ENCODE peak calls at places on chromosomes 16 and 17, in eight cellular contexts. H, G, N, J, Z, O, M and E are unnamed samples. For H3K36me3, the result is how much of the 10 kb centered on the place peaks cover.

GRCh38 chr16:67880584-67880983 is 4.1 kb upstream of the NRN1L start:
- DNase-seq in G (no peak), H (no peak), M (no peak), Z (no peak), J (no peak), O (no peak), N (no peak), E (no peak)

GRCh38 chr17:28996554-28997096 is 9.2 kb downstream of the SEZ6 start:
- DNase-seq in O (no peak), Z (no peak), J (no peak), M (no peak), G (no peak), H (no peak), N (no peak), E (no peak)

GRCh38 chr16:66247516-66248089 is 118.9 kb upstream of the CDH5 start:
- DNase-seq in H (no peak), O (no peak), Z (peak), M (peak), N (peak), J (peak), G (no peak), E (no peak)

GRCh38 chr17:46848534-46848933 is 2.8 kb upstream of the WNT9B start:
- DNase-seq in G (no peak), M (no peak), O (no peak), N (no peak), Z (no peak), J (no peak), H (peak), E (no peak)

GRCh38 chr16:22787456-22788189 is 26.3 kb upstream of the HS3ST2 start:
- DNase-seq in N (no peak), J (peak), M (peak), G (no peak), Z (no peak), H (no peak), O (no peak), E (no peak)

GRCh38 chr16:51968756-51969155 is 578.2 kb downstream of the TOX3 start:
- DNase-seq in J (no peak), Z (no peak), N (no peak), O (no peak), G (no peak), H (no peak), M (no peak), E (peak)

GRCh38 chr17:35651467-35651866 is 64.3 kb downstream of the AP2B1 start:
- DNase-seq in N (no peak), H (no peak), O (no peak), Z (no peak), G (no peak), J (no peak), M (no peak), E (no peak)

GRCh38 chr16:31108794-31109558 is 790 bp downstream of the BCKDK start:
- DNase-seq in O (no peak), Z (no peak), N (no peak), J (no peak), G (no peak), H (no peak), M (peak), E (no peak)

GRCh38 chr16:73298562-73298961 is 250.6 kb upstream of the ZFHX3 start:
- DNase-seq in Z (no peak), H (no peak), M (peak), N (no peak), G (no peak), J (no peak), O (no peak), E (peak)

GRCh38 chr16:77223184-77223583 is 24.0 kb downstream of the SYCE1L start:
- DNase-seq in H (no peak), G (no peak), Z (no peak), N (no peak), M (no peak), O (no peak), J (no peak), E (no peak)

GRCh38 chr17:63039342-63039741 is 73.3 kb downstream of the TANC2 start:
- DNase-seq in N (no peak), H (no peak), G (no peak), Z (no peak), M (no peak), O (no peak), J (no peak), E (no peak)

GRCh38 chr17:77160032-77160876 is 19.5 kb downstream of the SEC14L1 start:
- DNase-seq in M (peak), G (no peak), N (no peak), O (no peak), J (no peak), Z (no peak), H (no peak), E (no peak)

GRCh38 chr17:80959330-80960036 is 32.2 kb upstream of the CHMP6 start:
- DNase-seq in M (peak), H (peak), O (no peak), N (peak), G (no peak), Z (peak), J (no peak), E (no peak)

GRCh38 chr17:83054518-83055125 is 24.8 kb upstream of the METRNL start:
- DNase-seq in G (no peak), J (no peak), Z (no peak), N (peak), H (peak), O (no peak), M (no peak), E (no peak)

GRCh38 chr16:50666658-50667496 is 14.2 kb downstream of the SNX20 start:
- DNase-seq in M (no peak), G (peak), Z (no peak), N (no peak), J (no peak), H (peak), O (no peak), E (no peak)

GRCh38 chr16:85634747-85635544 is 21.8 kb downstream of the GSE1 start:
- DNase-seq in N (no peak), M (no peak), J (no peak), O (no peak), H (no peak), G (no peak), Z (no peak), E (no peak)

GRCh38 chr17:40342575-40343058 is 21.9 kb downstream of the GJD3 start:
- DNase-seq in J (no peak), Z (no peak), H (no peak), M (no peak), G (no peak), O (no peak), N (no peak), E (no peak)

GRCh38 chr16:88616320-88616719 is 22.1 kb upstream of the IL17C start:
- DNase-seq in G (no peak), Z (no peak), N (no peak), J (peak), M (no peak), H (no peak), O (peak), E (no peak)

GRCh38 chr16:15466886-15467781 is 32.7 kb downstream of the BMERB1 start:
- DNase-seq in Z (no peak), H (no peak), G (no peak), J (peak), O (no peak), N (no peak), M (no peak), E (peak)

GRCh38 chr17:72661093-72661944 is 431.2 kb downstream of the SLC39A11 start:
- DNase-seq in N (no peak), M (no peak), J (peak), G (no peak), H (no peak), O (peak), Z (no peak), E (no peak)

GRCh38 chr16:68490829-68491575 is 42.7 kb upstream of the SMPD3 start:
- DNase-seq in O (peak), J (peak), Z (no peak), H (no peak), G (peak), M (no peak), N (no peak), E (no peak)

GRCh38 chr16:30585022-30585399 is 486 bp downstream of the ZNF785 start:
- DNase-seq in M (no peak), O (no peak), Z (no peak), N (no peak), H (no peak), G (no peak), J (peak), E (no peak)

GRCh38 chr17:75323043-75323591 is 33.9 kb upstream of the SLC25A19 start:
- DNase-seq in O (peak), N (peak), Z (peak), H (peak), M (peak), G (peak), J (peak), E (peak)
- H3K36me3 ChIP-seq in O (under half), N (under half), Z (under half), H (under half), M (half or more), G (under half), J (under half), E (half or more)

GRCh38 chr16:72197556-72197955 is 25.6 kb upstream of the PMFBP1 start:
- DNase-seq in J (no peak), H (no peak), Z (no peak), O (no peak), M (no peak), N (no peak), G (no peak), E (no peak)
- H3K4me3 ChIP-seq in J (no peak), H (no peak), Z (no peak), O (no peak), M (no peak), N (no peak), G (no peak), E (no peak)

DNA sequence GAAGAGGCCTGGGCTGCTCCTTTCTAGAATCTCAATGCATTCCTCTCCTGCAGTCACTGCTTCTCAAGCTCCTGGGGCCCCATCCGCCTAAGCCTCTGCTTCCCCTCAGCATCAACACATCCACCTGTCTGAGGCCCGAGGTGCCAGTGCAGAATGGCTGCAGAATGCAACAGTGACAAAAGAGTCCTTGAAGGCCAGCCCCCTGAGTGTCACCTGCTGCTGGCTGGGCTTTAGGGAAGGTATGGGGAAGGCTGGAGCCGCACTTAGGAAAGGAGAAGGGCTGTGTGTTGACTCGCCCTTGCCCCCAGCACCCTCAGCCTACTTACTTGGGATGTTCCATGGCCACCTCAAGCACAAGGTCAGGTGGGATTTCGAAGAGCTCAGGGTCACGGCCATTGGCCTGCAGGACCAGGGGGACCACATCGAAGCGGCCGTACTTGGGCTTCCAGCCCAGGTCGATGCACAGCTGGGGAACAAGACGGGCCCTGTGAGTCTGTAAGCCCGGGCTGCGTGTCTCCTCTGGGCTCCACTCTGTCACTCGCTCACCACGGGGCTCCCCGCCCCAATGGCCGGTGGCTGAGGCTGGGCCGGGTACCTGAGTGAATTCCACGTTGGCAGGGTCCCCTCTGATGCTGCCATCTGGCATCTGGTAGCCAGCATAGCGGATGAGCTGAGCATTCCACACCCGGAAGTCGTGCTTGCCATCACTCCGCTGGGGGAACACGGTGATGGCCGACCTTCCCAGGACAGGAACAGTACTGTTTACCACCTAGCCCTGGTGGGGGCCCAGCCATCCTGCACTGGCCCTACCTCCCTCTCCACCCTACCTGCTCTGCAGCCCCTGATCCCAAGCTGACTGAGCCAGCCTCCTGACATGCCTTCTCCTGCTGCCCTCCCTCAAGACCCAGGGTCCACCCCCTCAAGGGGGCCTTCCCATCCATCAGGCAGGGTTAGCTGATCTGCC is 19.6 kb downstream of the NOS2 start:
- DNase-seq in N (no peak), Z (no peak), H (no peak), J (no peak), G (no peak), M (no peak), O (no peak), E (no peak)
- H3K36me3 ChIP-seq in N (under half), Z (under half), H (under half), J (under half), G (under half), M (under half), O (under half), E (under half)

GRCh38 chr16:1341495-1342388 is 8.3 kb downstream of the BAIAP3 start:
- DNase-seq in H (no peak), G (no peak), J (no peak), Z (no peak), N (no peak), O (no peak), M (no peak), E (no peak)

GRCh38 chr16:1340730-1341494 is 7.5 kb downstream of the BAIAP3 start:
- DNase-seq in N (no peak), G (no peak), Z (no peak), O (no peak), J (no peak), H (no peak), M (no peak), E (no peak)

GRCh38 chr16:1343428-1344242 is 8.0 kb downstream of the TSR3 start:
- DNase-seq in J (no peak), H (no peak), O (no peak), G (no peak), Z (no peak), N (no peak), M (no peak), E (no peak)

GRCh38 chr16:1344499-1344898 is 7.2 kb downstream of the TSR3 start:
- DNase-seq in Z (no peak), N (no peak), J (no peak), H (no peak), O (no peak), M (no peak), G (no peak), E (no peak)

DNA sequence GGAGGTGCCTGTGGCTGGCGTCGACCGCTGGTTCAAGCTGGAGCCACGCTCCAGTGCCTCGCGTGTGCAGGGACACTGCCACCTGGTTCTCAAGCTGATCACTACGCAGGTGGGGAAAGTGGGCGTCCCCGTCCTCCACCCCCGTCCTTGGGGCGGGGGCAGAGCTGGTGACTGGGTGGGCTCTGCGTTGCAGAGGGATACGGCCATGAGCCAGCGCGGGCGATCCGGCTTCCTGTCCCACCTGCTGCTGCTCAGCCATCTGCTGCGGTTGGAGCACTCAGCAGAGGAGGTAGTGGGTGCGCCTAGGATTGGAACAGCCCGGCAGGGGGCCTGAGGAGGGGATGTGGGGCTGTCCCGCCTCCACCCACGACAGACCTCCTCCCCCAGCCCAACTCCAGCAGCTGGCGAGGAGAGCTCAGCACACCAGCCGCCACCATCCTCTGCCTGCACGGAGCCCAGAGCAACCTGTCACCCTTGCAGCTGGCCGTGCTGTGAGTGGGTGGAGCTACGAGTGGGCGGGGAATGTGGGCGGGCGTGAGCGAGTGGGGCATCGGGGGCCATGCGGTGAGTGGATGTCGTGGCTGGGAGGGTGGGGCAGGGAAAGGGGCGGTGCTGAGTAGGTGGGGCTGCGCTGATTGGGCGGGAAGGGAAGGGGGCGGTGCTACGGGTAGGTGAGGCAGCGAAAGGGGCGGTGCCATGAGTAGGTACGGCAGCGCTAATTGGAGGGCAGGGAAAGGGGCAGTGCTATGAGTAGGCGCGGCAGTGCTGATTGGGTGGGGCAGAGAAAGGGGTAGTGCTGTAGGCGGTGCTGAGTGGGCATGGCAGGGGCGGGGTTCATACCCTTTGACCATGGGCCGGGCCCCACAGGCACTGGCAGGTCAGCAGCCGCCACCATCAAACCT is 8.9 kb downstream of the TSR3 start:
- DNase-seq in H (peak), N (peak), O (peak), J (peak), G (peak), M (peak), Z (peak), E (peak)
- H3K4me3 ChIP-seq in H (peak), N (peak), O (no peak), J (peak), G (peak), M (no peak), Z (peak), E (peak)

GRCh38 chr17:27595208-27595607 is 35.8 kb upstream of the LGALS9 start:
- DNase-seq in J (no peak), M (no peak), G (no peak), Z (no peak), O (no peak), N (no peak), H (peak), E (no peak)
- H3K36me3 ChIP-seq in J (under half), M (under half), G (under half), Z (under half), O (under half), N (under half), H (under half), E (under half)

DNA sequence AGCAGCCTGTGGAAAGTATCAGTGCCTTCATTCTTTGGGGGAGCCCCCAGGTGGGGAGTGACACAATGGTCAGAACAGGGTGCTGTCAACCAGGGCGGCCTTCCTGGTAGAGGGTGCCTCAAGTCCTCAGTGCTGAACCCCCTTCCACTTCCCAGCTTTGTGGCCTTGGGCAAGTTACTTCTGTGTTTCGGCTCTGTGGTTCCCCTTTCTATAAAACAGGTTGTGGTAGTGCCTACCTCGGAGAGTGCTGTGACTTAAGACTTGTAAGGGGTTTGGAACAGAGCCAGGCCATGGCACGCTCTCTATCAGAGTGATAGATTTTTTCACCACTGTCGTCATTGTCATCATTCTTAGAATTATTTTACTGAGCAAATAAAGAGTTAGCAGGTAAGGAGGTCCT is 141.1 kb downstream of the CCDC182 start:
- DNase-seq in G (peak), M (no peak), Z (no peak), O (no peak), J (no peak), H (peak), N (no peak), E (no peak)
- H3K4me3 ChIP-seq in G (peak), M (no peak), Z (no peak), O (no peak), J (no peak), H (no peak), N (no peak), E (no peak)

GRCh38 chr16:4870138-4870671 is 22.9 kb downstream of the UBN1 start:
- DNase-seq in J (no peak), N (no peak), G (no peak), M (no peak), O (no peak), H (no peak), Z (no peak), E (no peak)

GRCh38 chr16:4869147-4869790 is 22.0 kb downstream of the UBN1 start:
- DNase-seq in H (no peak), N (no peak), J (peak), O (peak), G (no peak), M (no peak), Z (no peak), E (no peak)

GRCh38 chr16:4876646-4877297 is 29.5 kb downstream of the UBN1 start:
- DNase-seq in H (no peak), N (no peak), Z (no peak), M (no peak), J (no peak), O (no peak), G (no peak), E (no peak)

GRCh38 chr16:4874686-4875085 is 27.4 kb downstream of the UBN1 start:
- DNase-seq in M (no peak), O (peak), Z (no peak), J (no peak), N (no peak), H (no peak), G (no peak), E (no peak)

DNA sequence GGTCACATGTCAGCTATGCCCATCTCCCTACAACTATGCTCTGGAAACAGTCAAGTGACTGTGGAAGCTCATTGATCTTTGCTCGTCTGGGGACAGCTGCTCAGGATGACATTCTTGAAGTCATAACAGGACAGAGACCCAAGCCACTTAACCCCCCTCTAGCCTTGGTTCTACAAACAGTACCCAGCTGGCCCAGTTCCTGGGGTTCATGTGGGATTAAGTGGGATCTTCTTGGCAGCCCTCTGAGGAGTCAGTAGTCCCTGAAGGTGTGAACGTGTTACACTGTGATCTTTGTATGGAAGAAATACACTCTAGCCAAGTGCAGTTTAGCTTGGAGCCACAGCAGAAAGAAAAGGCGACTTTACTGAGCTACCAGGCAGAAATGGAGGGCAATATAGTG is 25.8 kb downstream of the UBN1 start:
- DNase-seq in N (no peak), G (no peak), Z (no peak), M (no peak), J (no peak), H (no peak), O (no peak), E (no peak)
- H3K36me3 ChIP-seq in N (under half), G (half or more), Z (half or more), M (half or more), J (under half), H (half or more), O (under half), E (half or more)

DNA sequence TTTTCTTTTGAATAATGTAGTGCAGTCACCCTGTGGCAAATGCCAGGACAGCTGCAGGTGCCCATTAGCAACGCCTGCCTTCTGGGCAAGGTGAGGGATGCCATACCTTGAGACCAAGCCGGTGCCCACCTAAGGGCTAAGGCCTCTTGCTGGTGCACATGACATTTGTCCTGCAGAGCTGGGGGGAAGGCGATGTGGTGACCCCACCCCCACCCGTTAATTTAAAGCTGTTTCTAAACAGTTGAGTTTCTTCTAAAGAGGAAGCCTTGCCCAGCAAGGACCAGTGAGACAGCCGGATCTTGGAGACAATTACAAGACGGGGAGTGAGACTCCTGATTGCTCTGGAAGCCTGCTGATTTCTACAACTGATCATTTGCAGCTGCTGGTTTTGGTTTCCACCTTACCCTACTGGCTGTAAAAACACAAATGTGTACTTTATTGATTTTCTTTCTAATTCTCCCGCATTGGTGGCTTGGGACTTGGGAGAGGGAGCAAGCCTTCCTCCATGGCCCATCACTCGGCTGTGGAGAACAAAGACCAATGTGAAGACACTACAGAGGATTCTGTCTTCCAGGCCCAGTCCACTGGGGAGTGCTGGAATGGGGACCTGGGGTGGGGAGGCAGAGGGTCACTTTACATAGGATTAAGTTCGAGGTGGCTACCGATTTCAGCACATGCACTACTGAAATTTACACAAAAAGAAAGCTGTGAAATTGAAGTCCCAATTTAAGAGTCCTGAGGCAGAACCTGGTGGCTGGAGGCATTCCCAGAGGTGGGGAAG is 2.7 kb downstream of the CDK5R1 start:
- DNase-seq in G (no peak), Z (no peak), H (no peak), O (no peak), M (no peak), N (no peak), J (no peak), E (no peak)
- H3K4me3 ChIP-seq in G (peak), Z (no peak), H (peak), O (no peak), M (no peak), N (no peak), J (no peak), E (no peak)